ENCODE peak calls at places on chromosome 7, in six cellular contexts. I is H7; J is CD8-positive, alpha-beta memory T cell; L is esophagus muscularis mucosa; G is IMR-90; H is GM23338. Z is an unnamed sample. For H3K27me3, the result is how much of the 10 kb centered on the place peaks cover.

GRCh38 chr7:157276731-157277562 is 59.9 kb upstream of the DNAJB6 start:
- DNase-seq in J (peak), H (no peak), I (peak), L (no peak), G (peak), Z (no peak)

GRCh38 chr7:91228327-91228726 is 35.9 kb upstream of the FZD1 start:
- DNase-seq in L (no peak), I (no peak), G (peak), H (no peak), J (no peak), Z (no peak)

GRCh38 chr7:138030679-138031351 is 28.9 kb upstream of the CREB3L2 start:
- DNase-seq in H (no peak), I (no peak), G (no peak), L (no peak), J (no peak), Z (no peak)

GRCh38 chr7:105007298-105007697 is 6.7 kb upstream of the KMT2E start:
- DNase-seq in J (no peak), I (no peak), L (no peak), G (no peak), H (no peak), Z (no peak)

GRCh38 chr7:137933270-137934017 is 68.4 kb downstream of the CREB3L2 start:
- DNase-seq in L (no peak), I (no peak), J (no peak), G (peak), H (no peak), Z (no peak)

GRCh38 chr7:141333459-141333858 is 217.8 kb upstream of the AGK start:
- DNase-seq in L (no peak), G (no peak), J (no peak), H (peak), I (peak), Z (no peak)

GRCh38 chr7:129501760-129502707 is at the start of gene SMKR1:
- DNase-seq in I (peak), J (peak), L (no peak), G (peak), H (peak), Z (peak)

GRCh38 chr7:17239683-17240521 is 58.5 kb upstream of the AHR start:
- DNase-seq in J (no peak), H (no peak), I (no peak), L (no peak), G (peak), Z (no peak)

GRCh38 chr7:27190284-27190748 is 5.3 kb upstream of the HOXA11 start:
- DNase-seq in L (no peak), G (no peak), J (no peak), I (no peak), H (no peak), Z (peak)

GRCh38 chr7:30899630-30900029 is 12.0 kb upstream of the AQP1 start:
- DNase-seq in H (no peak), I (no peak), L (no peak), G (no peak), J (no peak), Z (no peak)

GRCh38 chr7:2614646-2615330 is 17.0 kb upstream of the TTYH3 start:
- DNase-seq in J (no peak), H (no peak), G (no peak), L (no peak), I (no peak), Z (no peak)

GRCh38 chr7:111424768-111425167 is 137.5 kb downstream of the IMMP2L start:
- DNase-seq in I (no peak), L (no peak), G (peak), H (no peak), J (no peak), Z (no peak)

GRCh38 chr7:87060288-87060537 is 759 bp upstream of the ELAPOR2 start:
- DNase-seq in J (no peak), H (no peak), L (no peak), I (no peak), G (no peak), Z (no peak)

GRCh38 chr7:149194799-149195179 is 557 bp upstream of the ZNF282 start:
- DNase-seq in G (no peak), H (peak), L (no peak), J (no peak), I (no peak), Z (no peak)

GRCh38 chr7:148987751-148988512 is 40.4 kb downstream of the PDIA4 start:
- DNase-seq in H (peak), J (no peak), I (peak), G (peak), L (no peak), Z (no peak)

GRCh38 chr7:2710256-2710655 is 22.3 kb downstream of the AMZ1 start:
- DNase-seq in I (no peak), L (no peak), G (no peak), H (no peak), J (peak), Z (peak)

GRCh38 chr7:90595801-90596683 is at the start of gene CDK14:
- DNase-seq in H (peak), J (no peak), G (peak), L (no peak), I (peak), Z (peak)

GRCh38 chr7:31023877-31024276 is 28.2 kb upstream of the ADCYAP1R1 start:
- DNase-seq in J (peak), G (no peak), H (no peak), L (no peak), I (no peak), Z (no peak)

GRCh38 chr7:55062106-55062499 is 43.3 kb downstream of the EGFR start:
- DNase-seq in G (no peak), I (no peak), L (no peak), J (no peak), H (no peak), Z (no peak)

GRCh38 chr7:26863504-26864308 is 684 bp downstream of the SKAP2 start:
- DNase-seq in I (peak), J (peak), H (peak), L (no peak), G (peak), Z (peak)

GRCh38 chr7:150396426-150397375 is 17.6 kb downstream of the ZNF775 start:
- DNase-seq in J (no peak), G (no peak), H (no peak), I (no peak), L (no peak), Z (no peak)

GRCh38 chr7:107742678-107743566 is 1.0 kb upstream of the CBLL1 start:
- DNase-seq in H (peak), L (no peak), J (peak), G (no peak), I (peak), Z (no peak)

GRCh38 chr7:137539111-137539715 is 195.7 kb upstream of the PTN start:
- DNase-seq in J (no peak), L (no peak), I (no peak), G (peak), H (no peak), Z (no peak)

GRCh38 chr7:5701085-5701914 is 80.2 kb downstream of the RNF216 start:
- DNase-seq in J (peak), L (no peak), I (no peak), H (no peak), G (peak), Z (peak)

GRCh38 chr7:24580283-24580946 is 7.2 kb downstream of the PALS2 start:
- DNase-seq in G (peak), H (no peak), J (no peak), I (no peak), L (no peak), Z (no peak)

GRCh38 chr7:72805526-72806494 is 22.2 kb downstream of the TYW1B start:
- DNase-seq in G (peak), I (no peak), L (no peak), J (no peak), H (no peak), Z (no peak)

GRCh38 chr7:97732567-97733275 is 835 bp downstream of the TAC1 start:
- DNase-seq in H (peak), G (no peak), J (no peak), I (peak), L (no peak), Z (no peak)

GRCh38 chr7:55132890-55133551 is 114.2 kb downstream of the EGFR start:
- DNase-seq in I (no peak), H (no peak), L (no peak), G (peak), J (no peak), Z (no peak)

GRCh38 chr7:28750981-28751380 is 207.1 kb downstream of the TRIL start:
- DNase-seq in J (no peak), L (no peak), G (no peak), H (peak), I (peak), Z (no peak)

GRCh38 chr7:77699056-77699455 is 2.8 kb downstream of the RSBN1L start:
- DNase-seq in L (no peak), G (no peak), J (no peak), H (no peak), I (no peak), Z (no peak)

GRCh38 chr7:27130540-27131389 is at the start of gene HOXA4:
- DNase-seq in G (peak), J (peak), H (peak), L (no peak), I (peak), Z (peak)

GRCh38 chr7:90006988-90007387 is 147.3 kb upstream of the STEAP1 start:
- DNase-seq in L (no peak), J (no peak), G (no peak), I (no peak), H (no peak), Z (no peak)

GRCh38 chr7:92997719-92998118 is 120.1 kb downstream of the SAMD9 start:
- DNase-seq in L (no peak), I (no peak), G (no peak), H (no peak), J (no peak), Z (no peak)

GRCh38 chr7:98879198-98879988 is 1.1 kb downstream of the TRRAP start:
- DNase-seq in J (peak), L (no peak), H (peak), I (peak), G (peak), Z (peak)

GRCh38 chr7:156703209-156703608 is 62.6 kb downstream of the RNF32 start:
- DNase-seq in J (no peak), L (no peak), H (no peak), I (no peak), G (no peak), Z (no peak)

DNA sequence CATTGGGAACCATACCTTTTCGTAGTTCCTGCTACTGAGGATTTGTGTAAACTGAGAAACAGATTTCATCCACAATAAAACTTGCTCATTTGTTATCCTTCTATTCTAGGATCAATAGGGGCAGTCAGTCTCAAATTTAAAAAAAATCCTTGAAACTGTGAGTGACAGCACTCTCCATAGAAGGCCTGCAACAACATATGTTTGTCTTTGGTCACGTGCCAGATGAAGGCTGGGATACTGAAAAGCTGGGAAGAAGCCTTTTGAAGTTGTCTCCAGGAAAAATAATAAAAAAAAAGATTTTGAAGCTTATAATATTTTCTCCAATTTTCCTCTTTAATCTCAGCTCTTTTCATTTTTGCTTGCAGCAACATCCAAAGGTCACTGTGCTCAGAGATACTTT is 128.5 kb upstream of the SLC26A5 start:
- DNase-seq in I (no peak), J (no peak), H (no peak), G (no peak), L (no peak), Z (no peak)
- H3K27me3 ChIP-seq in I (under half), J (under half), H (under half), G (under half), L (under half), Z (under half)

GRCh38 chr7:116802144-116802747 is 60.1 kb upstream of the CAPZA2 start:
- DNase-seq in G (peak), I (no peak), L (no peak), J (no peak), H (no peak), Z (no peak)

GRCh38 chr7:116804459-116804858 is 57.9 kb upstream of the CAPZA2 start:
- DNase-seq in J (no peak), H (no peak), L (no peak), I (no peak), G (no peak), Z (no peak)

GRCh38 chr7:116801092-116801710 is 61.2 kb upstream of the CAPZA2 start:
- DNase-seq in G (peak), L (no peak), J (no peak), I (no peak), H (no peak), Z (no peak)

GRCh38 chr7:116800594-116800993 is 61.8 kb upstream of the CAPZA2 start:
- DNase-seq in G (no peak), H (no peak), I (no peak), J (no peak), L (no peak), Z (no peak)

DNA sequence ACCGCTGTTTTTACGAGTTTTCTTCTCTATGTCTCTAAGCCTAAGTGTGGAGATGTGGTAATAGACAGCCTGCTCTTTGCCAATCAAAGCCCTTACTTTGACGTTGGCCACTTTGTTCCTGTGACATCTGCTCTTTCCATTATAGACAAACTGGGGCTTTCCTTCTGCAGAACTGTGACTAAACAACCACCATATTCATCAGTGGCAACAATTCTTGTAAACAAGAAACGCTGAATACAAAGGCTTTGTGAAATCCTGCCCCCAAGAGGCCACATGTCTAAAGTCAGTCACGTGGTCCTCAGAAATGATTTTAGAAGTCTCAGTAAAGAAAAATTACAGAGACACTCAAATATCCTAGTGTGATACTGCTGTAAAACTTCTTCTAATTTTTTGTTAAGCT is 59.6 kb upstream of the CAPZA2 start:
- DNase-seq in J (no peak), L (peak), I (peak), G (peak), H (peak), Z (no peak)
- H3K4me3 ChIP-seq in J (no peak), L (no peak), I (no peak), G (no peak), H (no peak), Z (no peak)

GRCh38 chr7:29841926-29842671 is 35.8 kb downstream of the WIPF3 start:
- DNase-seq in J (no peak), I (no peak), G (no peak), H (no peak), L (peak), Z (no peak)

GRCh38 chr7:29843106-29843505 is 36.8 kb downstream of the WIPF3 start:
- DNase-seq in J (no peak), I (no peak), H (no peak), L (peak), G (no peak), Z (no peak)

GRCh38 chr7:29840701-29841100 is 34.4 kb downstream of the WIPF3 start:
- DNase-seq in H (peak), J (no peak), G (no peak), I (no peak), L (peak), Z (no peak)

GRCh38 chr7:29844614-29845013 is 38.3 kb downstream of the WIPF3 start:
- DNase-seq in H (no peak), J (no peak), G (no peak), I (no peak), L (no peak), Z (no peak)

DNA sequence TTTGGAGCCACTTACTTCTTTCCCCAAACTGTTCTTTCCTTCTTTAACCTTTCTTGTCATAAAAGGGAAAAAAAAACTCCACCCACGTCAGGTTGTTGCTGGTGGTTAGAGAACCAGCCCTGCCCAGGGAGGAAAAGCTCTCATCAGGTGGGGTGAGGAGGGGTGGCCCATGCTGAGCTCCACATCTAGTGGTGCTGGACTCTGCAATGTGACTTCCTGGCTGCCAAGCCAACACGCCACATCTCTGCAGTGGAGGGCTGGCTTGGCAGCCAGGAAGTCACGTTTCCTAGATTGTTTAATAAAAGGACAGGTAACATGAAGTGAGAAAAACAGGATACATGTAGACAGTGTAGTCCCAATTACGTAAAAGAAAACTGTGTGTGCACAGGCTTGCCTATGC is 37.4 kb downstream of the WIPF3 start:
- DNase-seq in L (peak), J (no peak), I (no peak), G (no peak), H (no peak), Z (no peak)
- H3K27me3 ChIP-seq in L (under half), J (under half), I (under half), G (under half), H (under half), Z (under half)

DNA sequence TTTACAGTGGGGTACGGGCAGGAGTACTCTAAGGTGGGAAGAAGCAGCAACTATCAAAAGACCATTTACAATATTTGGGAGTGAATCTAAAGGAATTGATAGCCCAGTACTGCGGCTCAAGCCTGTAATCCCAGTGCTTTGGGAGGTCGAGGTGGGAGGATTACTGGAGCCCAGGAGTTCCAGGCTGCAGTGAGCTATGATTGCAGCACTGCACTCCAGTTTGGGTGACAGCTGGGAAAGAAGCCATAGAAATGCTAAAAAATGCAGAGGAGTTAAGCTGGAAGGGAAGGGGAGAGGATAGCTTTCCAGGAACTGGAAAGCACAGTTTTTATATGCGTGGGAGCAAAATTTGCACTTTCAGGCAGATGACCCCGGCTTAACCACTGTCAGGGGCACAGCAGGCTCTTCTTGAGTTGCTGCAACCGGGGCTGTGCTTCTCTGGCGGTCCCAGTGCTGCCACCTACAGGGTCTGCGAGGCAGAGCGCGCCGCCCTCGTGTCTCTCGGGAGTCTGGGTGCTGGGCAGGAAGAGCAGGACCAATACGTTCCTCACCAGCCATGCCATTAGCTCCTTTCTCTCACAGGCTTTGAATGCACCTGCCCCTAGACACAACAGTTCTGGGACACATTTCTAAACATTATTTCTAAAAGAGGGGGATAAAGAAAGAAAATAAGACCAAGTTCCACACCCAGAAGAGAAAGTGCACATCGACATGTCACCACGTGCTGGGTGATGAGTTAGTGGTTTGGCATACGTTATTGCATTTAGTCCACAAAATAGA is 10.1 kb upstream of the BMPER start:
- DNase-seq in H (peak), I (peak), L (peak), J (peak), G (peak), Z (peak)
- H3K4me3 ChIP-seq in H (no peak), I (no peak), L (no peak), J (no peak), G (no peak), Z (no peak)

GRCh38 chr7:299628-300027 is 9.7 kb downstream of the FOXL3 start:
- DNase-seq in G (no peak), J (no peak), I (peak), H (no peak), L (no peak), Z (no peak)
- H3K27me3 ChIP-seq in G (under half), J (under half), I (under half), H (under half), L (under half), Z (under half)

GRCh38 chr7:47332213-47332612 is 249.7 kb downstream of the TNS3 start:
- DNase-seq in G (no peak), J (no peak), I (peak), H (peak), L (no peak), Z (no peak)
- H3K4me3 ChIP-seq in G (no peak), J (no peak), I (no peak), H (no peak), L (no peak), Z (no peak)

Z was measured in CD8-positive, alpha-beta T cell.